ENCODE peak calls at places on chromosomes 4 and X, in nine cellular contexts. L is transverse colon, P is IMR-90, X is psoas muscle, N is cardiac muscle cell, K is upper lobe of left lung, G is HCT116, I is Peyer's patch, D is suprapubic skin. O is an unnamed sample.
A peak's percentile ranks its signal among the peaks of the same experiment; 100 is the strongest.

GRCh38 chr4:70008771-70009170 is 13.0 kb downstream of the STATH start:
- DNase-seq in L (no peak), P (no peak), X (no peak), N (no peak), K (no peak), G (no peak), I (no peak), D (no peak), O (no peak)

GRCh38 chrX:23911436-23911835 is 3.6 kb downstream of the CXorf58 start:
- DNase-seq in L (no peak), P (no peak), X (no peak), N (no peak), K (no peak), G (no peak), I (no peak), D (no peak), O (no peak)

GRCh38 chr4:151882072-151882803 is 121.4 kb upstream of the GATB start:
- DNase-seq in L (no peak), P (no peak), X (no peak), N (no peak), K (no peak), G (no peak), I (no peak), D (no peak), O (no peak)

GRCh38 chr4:23305026-23305425 is 584.8 kb downstream of the PPARGC1A start:
- DNase-seq in L (no peak), P (no peak), X (no peak), N (no peak), K (no peak), G (no peak), I (no peak), D (no peak), O (no peak)

GRCh38 chr4:6527259-6527658 is 47.7 kb upstream of the MAN2B2 start:
- DNase-seq in L (no peak), P (no peak), X (no peak), N (no peak), K (no peak), G (no peak), I (no peak), D (no peak), O (no peak)

GRCh38 chr4:122658818-122659295 is 38.0 kb upstream of the IL21 start:
- DNase-seq in L (no peak), P (no peak), X (no peak), N (no peak), K (no peak), G (no peak), I (no peak), D (no peak), O (no peak)

GRCh38 chrX:19566359-19567141 is 51.2 kb upstream of the MAP3K15 start:
- DNase-seq in L (peak; percentile 14), P (peak; percentile 69), X (no peak), N (peak; percentile 84), K (peak; percentile 30), G (no peak), I (no peak), D (no peak), O (no peak)

GRCh38 chrX:100449696-100450606 is 39.9 kb upstream of the PCDH19 start:
- DNase-seq in L (peak; percentile 11), P (no peak), X (peak; percentile 64), N (peak; percentile 38), K (no peak), G (no peak), I (no peak), D (no peak), O (no peak)

GRCh38 chr4:3710451-3711182 is 55.6 kb upstream of the ADRA2C start:
- DNase-seq in L (no peak), P (no peak), X (peak; percentile 38), N (peak; percentile 10), K (no peak), G (no peak), I (no peak), D (peak; percentile 69), O (no peak)

GRCh38 chr4:173752610-173753009 is 222.6 kb upstream of the HAND2 start:
- DNase-seq in L (peak; percentile 31), P (peak; percentile 4), X (no peak), N (peak; percentile 38), K (no peak), G (peak; percentile 58), I (no peak), D (no peak), O (no peak)

GRCh38 chr4:176709417-176709816 is 83.3 kb downstream of the VEGFC start:
- DNase-seq in L (no peak), P (no peak), X (no peak), N (peak; percentile 17), K (no peak), G (no peak), I (no peak), D (no peak), O (no peak)

GRCh38 chr4:170089274-170089742 is 448 bp downstream of the AADAT start:
- DNase-seq in L (peak; percentile 10), P (peak; percentile 39), X (no peak), N (peak; percentile 45), K (no peak), G (no peak), I (no peak), D (no peak), O (no peak)
- H3K27ac ChIP-seq in L (peak overlapping the region; percentile 73), P (peak overlapping the region; percentile 55), X (no peak overlapping the region), N (no peak overlapping the region), K (peak overlapping the region; percentile 74), G (peak overlapping the region; percentile 54), I (peak overlapping the region; percentile 31), D (peak overlapping the region; percentile 30), O (no peak overlapping the region)

GRCh38 chr4:128782076-128782715 is 27.3 kb upstream of the JADE1 start:
- DNase-seq in L (peak; percentile 50), P (peak; percentile 37), X (peak; percentile 66), N (no peak), K (peak; percentile 27), G (peak; percentile 18), I (peak; percentile 76), D (no peak), O (peak; percentile 11)
- H3K27ac ChIP-seq in L (no peak overlapping the region), P (no peak overlapping the region), X (no peak overlapping the region), N (no peak overlapping the region), K (no peak overlapping the region), G (no peak overlapping the region), I (no peak overlapping the region), D (peak overlapping the region; percentile 32), O (no peak overlapping the region)

DNA sequence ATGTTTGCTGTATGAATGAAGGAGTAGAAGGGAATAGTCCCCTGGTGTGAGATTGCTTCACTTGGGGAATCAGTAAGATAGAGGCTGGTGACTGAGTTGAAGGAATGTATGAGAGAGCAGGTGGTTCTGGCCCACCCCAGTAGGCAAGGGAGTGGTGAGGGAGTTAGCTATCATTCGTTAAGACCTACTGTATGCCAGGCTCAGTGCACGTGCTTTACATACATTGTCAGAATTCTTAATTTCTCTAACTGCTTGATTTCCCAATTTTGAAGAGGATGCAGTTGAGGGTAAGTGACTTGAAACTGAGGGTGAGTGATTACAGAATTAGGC is 700 bp downstream of the VMA21 start:
- DNase-seq in L (no peak), P (no peak), X (no peak), N (no peak), K (no peak), G (no peak), I (no peak), D (no peak), O (no peak)
- H3K27ac ChIP-seq in L (peak overlapping the region; percentile 92), P (peak overlapping the region; percentile 87), X (peak overlapping the region; percentile 96), N (peak overlapping the region; percentile 98), K (peak overlapping the region; percentile 90), G (peak overlapping the region; percentile 79), I (peak overlapping the region; percentile 87), D (peak overlapping the region; percentile 97), O (peak overlapping the region; percentile 92)

DNA sequence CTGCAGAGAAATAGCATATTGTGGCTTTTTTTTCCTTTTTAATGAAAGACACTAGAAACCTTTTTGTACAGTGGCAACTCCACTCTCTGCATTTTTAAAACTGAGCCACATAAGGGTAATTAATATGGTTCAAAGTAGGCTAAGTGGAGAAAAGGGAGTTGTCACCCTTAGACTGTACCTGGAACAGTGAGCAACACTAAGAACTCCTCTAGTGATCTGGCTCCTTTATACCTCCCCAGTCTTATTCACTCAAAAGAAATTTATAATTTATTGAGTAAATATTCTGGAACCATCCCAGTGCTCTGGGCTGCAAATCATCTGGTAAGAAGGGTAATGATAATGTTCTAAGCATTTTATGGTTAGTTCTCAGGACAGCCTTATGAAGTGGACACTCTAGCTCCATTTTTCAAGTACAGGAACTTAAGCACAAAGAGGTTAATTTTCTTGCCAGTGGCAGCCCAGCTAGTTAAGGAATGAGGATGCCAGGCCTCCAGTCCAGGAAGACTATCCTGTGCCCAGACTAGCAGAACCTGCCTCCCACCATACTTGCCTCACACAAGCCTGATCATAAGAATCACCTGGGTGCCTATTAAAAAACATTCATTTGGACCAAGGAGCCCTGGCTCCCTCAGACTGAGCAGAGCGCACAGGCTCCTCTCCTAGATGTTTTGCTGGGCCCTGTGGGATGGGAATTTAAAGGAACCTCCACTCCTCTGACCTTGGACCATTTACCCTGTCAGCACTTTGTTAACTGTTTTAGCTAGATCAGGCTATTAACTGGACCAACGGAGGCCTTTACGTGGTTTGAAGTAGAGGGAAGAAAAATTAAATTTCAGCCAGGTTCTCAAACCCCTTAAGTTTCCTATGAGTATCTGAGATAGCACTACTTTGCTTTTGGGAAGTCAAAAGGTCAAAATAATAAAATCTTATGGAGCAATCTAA is 102.6 kb downstream of the PDE5A start:
- DNase-seq in L (no peak), P (peak; percentile 43), X (no peak), N (no peak), K (no peak), G (no peak), I (no peak), D (no peak), O (no peak)
- H3K27ac ChIP-seq in L (peak overlapping the region; percentile 53), P (peak overlapping the region; percentile 99), X (peak overlapping the region; percentile 43), N (peak overlapping the region; percentile 53), K (peak overlapping the region; percentile 32), G (no peak overlapping the region), I (no peak overlapping the region), D (no peak overlapping the region), O (no peak overlapping the region)

DNA sequence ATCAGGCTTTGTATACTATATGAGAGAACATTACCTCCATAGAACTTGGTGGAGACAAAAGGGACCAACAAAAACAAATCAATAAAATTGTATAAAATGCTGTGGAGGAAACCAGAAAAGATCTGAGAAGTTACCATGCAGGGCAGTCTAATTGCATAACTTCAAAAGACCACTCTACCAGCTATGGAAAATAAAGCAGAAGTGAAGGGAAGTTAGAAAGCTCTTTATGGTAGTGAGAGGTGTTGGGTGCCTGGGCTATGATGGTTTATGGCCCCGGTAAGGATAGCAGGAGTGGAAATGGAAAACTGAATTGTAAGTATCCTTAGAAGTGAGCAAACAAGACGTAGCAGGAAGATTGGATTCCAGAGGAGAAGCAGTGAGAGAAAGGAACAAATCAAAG is 3.1 kb downstream of the TMEM184C start:
- DNase-seq in L (no peak), P (no peak), X (no peak), N (no peak), K (no peak), G (no peak), I (no peak), D (no peak), O (no peak)
- H3K27ac ChIP-seq in L (no peak overlapping the region), P (no peak overlapping the region), X (no peak overlapping the region), N (no peak overlapping the region), K (no peak overlapping the region), G (no peak overlapping the region), I (no peak overlapping the region), D (no peak overlapping the region), O (no peak overlapping the region)

GRCh38 chrX:56783450-56783831 is 54.4 kb downstream of the NBDY start:
- DNase-seq in L (peak; percentile 87), P (peak; percentile 65), X (peak; percentile 91), N (no peak), K (peak; percentile 73), G (no peak), I (peak; percentile 92), D (no peak), O (peak; percentile 80)
- H3K27ac ChIP-seq in L (peak overlapping the region; percentile 81), P (peak overlapping the region; percentile 57), X (peak overlapping the region; percentile 78), N (no peak overlapping the region), K (peak overlapping the region; percentile 83), G (no peak overlapping the region), I (peak overlapping the region; percentile 61), D (no peak overlapping the region), O (peak overlapping the region; percentile 28)